ENCODE peak calls at places on chromosome 15, in four cellular contexts. One of them, this sample, is unnamed.

GRCh38 chr15:63236272-63236671 is 41.1 kb upstream of the APH1B start:
- DNase-seq in activated B cell treated with CpG ODN at 0.5 μM for 24 hours: no peak
- DNase-seq in astrocyte of the cerebellum: peak
- DNase-seq in nephron progenitor cell: no peak
- DNase-seq in this sample: no peak

GRCh38 chr15:65201918-65202317 is 9.4 kb downstream of the CILP start:
- DNase-seq in astrocyte of the cerebellum: no peak
- DNase-seq in nephron progenitor cell: no peak
- DNase-seq in activated B cell treated with CpG ODN at 0.5 μM for 24 hours: no peak
- DNase-seq in this sample: no peak

GRCh38 chr15:25171856-25172687 is 217.3 kb downstream of the SNRPN start:
- DNase-seq in nephron progenitor cell: no peak
- DNase-seq in activated B cell treated with CpG ODN at 0.5 μM for 24 hours: no peak
- DNase-seq in astrocyte of the cerebellum: no peak
- DNase-seq in this sample: no peak

GRCh38 chr15:36778516-36778915 is 199.1 kb downstream of the CDIN1 start:
- DNase-seq in nephron progenitor cell: no peak
- DNase-seq in activated B cell treated with CpG ODN at 0.5 μM for 24 hours: no peak
- DNase-seq in astrocyte of the cerebellum: peak
- DNase-seq in this sample: peak

GRCh38 chr15:63978511-63979226 is 67.6 kb downstream of the DAPK2 start:
- DNase-seq in activated B cell treated with CpG ODN at 0.5 μM for 24 hours: no peak
- DNase-seq in nephron progenitor cell: no peak
- DNase-seq in astrocyte of the cerebellum: no peak
- DNase-seq in this sample: no peak

GRCh38 chr15:92098869-92099268 is 245.4 kb downstream of the SLCO3A1 start:
- DNase-seq in activated B cell treated with CpG ODN at 0.5 μM for 24 hours: no peak
- DNase-seq in nephron progenitor cell: no peak
- DNase-seq in astrocyte of the cerebellum: no peak
- DNase-seq in this sample: no peak

GRCh38 chr15:40029979-40030893 is 8.7 kb downstream of the SRP14 start:
- DNase-seq in nephron progenitor cell: peak
- DNase-seq in activated B cell treated with CpG ODN at 0.5 μM for 24 hours: no peak
- DNase-seq in astrocyte of the cerebellum: no peak
- DNase-seq in this sample: no peak

GRCh38 chr15:36591534-36592411 is 12.3 kb downstream of the CDIN1 start:
- DNase-seq in activated B cell treated with CpG ODN at 0.5 μM for 24 hours: no peak
- DNase-seq in nephron progenitor cell: no peak
- DNase-seq in astrocyte of the cerebellum: peak
- DNase-seq in this sample: no peak

GRCh38 chr15:75776075-75776443 is 63.4 kb upstream of the CSPG4 start:
- DNase-seq in nephron progenitor cell: no peak
- DNase-seq in astrocyte of the cerebellum: no peak
- DNase-seq in activated B cell treated with CpG ODN at 0.5 μM for 24 hours: no peak
- DNase-seq in this sample: no peak

GRCh38 chr15:36106640-36107335 is 472.6 kb upstream of the CDIN1 start:
- DNase-seq in nephron progenitor cell: no peak
- DNase-seq in activated B cell treated with CpG ODN at 0.5 μM for 24 hours: no peak
- DNase-seq in astrocyte of the cerebellum: no peak
- DNase-seq in this sample: no peak

GRCh38 chr15:39426552-39427532 is 154.0 kb upstream of the THBS1 start:
- DNase-seq in astrocyte of the cerebellum: peak
- DNase-seq in nephron progenitor cell: no peak
- DNase-seq in activated B cell treated with CpG ODN at 0.5 μM for 24 hours: no peak
- DNase-seq in this sample: no peak

GRCh38 chr15:89364341-89364740 is 29.7 kb upstream of the POLG start:
- DNase-seq in nephron progenitor cell: no peak
- DNase-seq in astrocyte of the cerebellum: no peak
- DNase-seq in activated B cell treated with CpG ODN at 0.5 μM for 24 hours: no peak
- DNase-seq in this sample: no peak

GRCh38 chr15:81106560-81106959 is 27.5 kb upstream of the CFAP161 start:
- DNase-seq in nephron progenitor cell: peak
- DNase-seq in astrocyte of the cerebellum: peak
- DNase-seq in activated B cell treated with CpG ODN at 0.5 μM for 24 hours: peak
- DNase-seq in this sample: peak

GRCh38 chr15:85636351-85636750 is 158.4 kb downstream of the KLHL25 start:
- DNase-seq in astrocyte of the cerebellum: no peak
- DNase-seq in nephron progenitor cell: no peak
- DNase-seq in activated B cell treated with CpG ODN at 0.5 μM for 24 hours: no peak
- DNase-seq in this sample: no peak

GRCh38 chr15:71448688-71449114 is 333.4 kb downstream of the THSD4 start:
- DNase-seq in astrocyte of the cerebellum: peak
- DNase-seq in activated B cell treated with CpG ODN at 0.5 μM for 24 hours: no peak
- DNase-seq in nephron progenitor cell: peak
- DNase-seq in this sample: peak

GRCh38 chr15:52496776-52497470 is 31.8 kb downstream of the MYO5A start:
- DNase-seq in activated B cell treated with CpG ODN at 0.5 μM for 24 hours: no peak
- DNase-seq in astrocyte of the cerebellum: no peak
- DNase-seq in nephron progenitor cell: no peak
- DNase-seq in this sample: no peak

GRCh38 chr15:63560741-63561448 is 36.3 kb upstream of the FBXL22 start:
- DNase-seq in astrocyte of the cerebellum: no peak
- DNase-seq in activated B cell treated with CpG ODN at 0.5 μM for 24 hours: no peak
- DNase-seq in nephron progenitor cell: no peak
- DNase-seq in this sample: no peak

GRCh38 chr15:41872166-41872747 is 21.6 kb downstream of the SPTBN5 start:
- DNase-seq in nephron progenitor cell: no peak
- DNase-seq in activated B cell treated with CpG ODN at 0.5 μM for 24 hours: no peak
- DNase-seq in astrocyte of the cerebellum: no peak
- DNase-seq in this sample: no peak
- TF ChIP-seq CTCF in nephron progenitor cell: no peak
- TF ChIP-seq CTCF in activated B cell treated with CpG ODN at 0.5 μM for 24 hours: no peak
- TF ChIP-seq CTCF in astrocyte of the cerebellum: no peak
- TF ChIP-seq CTCF in this sample: no peak

DNA sequence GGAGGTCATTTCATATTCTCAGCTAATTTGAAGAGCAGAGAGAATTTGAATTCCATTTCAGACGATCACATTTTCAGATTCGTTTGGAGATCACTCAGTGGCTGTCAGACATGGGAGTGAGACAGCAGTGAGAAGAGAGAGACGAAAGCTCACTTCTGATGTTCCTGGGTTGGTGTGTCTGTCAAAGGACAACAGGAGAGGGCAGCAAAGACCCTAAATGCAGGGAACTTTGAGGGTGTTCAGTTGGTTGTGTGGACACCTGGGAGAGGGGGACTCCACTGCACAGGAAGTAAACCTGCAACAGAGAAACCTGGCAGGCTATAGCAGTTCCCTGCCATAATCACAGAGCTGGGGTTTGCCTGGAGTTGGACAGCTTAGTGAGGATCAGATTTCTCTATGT is 675.1 kb downstream of the SQOR start:
- DNase-seq in activated B cell treated with CpG ODN at 0.5 μM for 24 hours: no peak
- DNase-seq in nephron progenitor cell: peak
- DNase-seq in astrocyte of the cerebellum: no peak
- DNase-seq in this sample: no peak
- TF ChIP-seq CTCF in activated B cell treated with CpG ODN at 0.5 μM for 24 hours: no peak
- TF ChIP-seq CTCF in nephron progenitor cell: peak
- TF ChIP-seq CTCF in astrocyte of the cerebellum: no peak
- TF ChIP-seq CTCF in this sample: no peak

GRCh38 chr15:20344601-20345400 is 196.8 kb downstream of the GOLGA6L6 start:
- DNase-seq in activated B cell treated with CpG ODN at 0.5 μM for 24 hours: no peak
- DNase-seq in nephron progenitor cell: no peak
- DNase-seq in astrocyte of the cerebellum: no peak
- DNase-seq in this sample: no peak
- TF ChIP-seq CTCF in activated B cell treated with CpG ODN at 0.5 μM for 24 hours: no peak
- TF ChIP-seq CTCF in nephron progenitor cell: no peak
- TF ChIP-seq CTCF in astrocyte of the cerebellum: no peak
- TF ChIP-seq CTCF in this sample: no peak

GRCh38 chr15:96345560-96346389 is 15.3 kb downstream of the NR2F2 start:
- DNase-seq in astrocyte of the cerebellum: no peak
- DNase-seq in nephron progenitor cell: peak
- DNase-seq in activated B cell treated with CpG ODN at 0.5 μM for 24 hours: no peak
- DNase-seq in this sample: no peak
- TF ChIP-seq CTCF in astrocyte of the cerebellum: peak
- TF ChIP-seq CTCF in nephron progenitor cell: peak
- TF ChIP-seq CTCF in activated B cell treated with CpG ODN at 0.5 μM for 24 hours: no peak
- TF ChIP-seq CTCF in this sample: peak

This sample was measured in AG09319.